ENCODE peak calls at places on chromosomes 4 and X, in eight cellular contexts. One of them, this sample, is unnamed.

GRCh38 chr4:8819421-8820177 is 52.0 kb downstream of the HMX1 start:
- DNase-seq in dorsolateral prefrontal cortex: no peak
- DNase-seq in hepatocyte: no peak
- DNase-seq in psoas muscle: no peak
- DNase-seq in fibroblast of lung: no peak
- DNase-seq in CD4-positive, CD25-positive, alpha-beta regulatory T cell: no peak
- DNase-seq in CD8-positive, alpha-beta memory T cell: no peak
- DNase-seq in heart left ventricle: no peak
- DNase-seq in this sample: no peak

GRCh38 chr4:76200771-76201224 is 12.8 kb downstream of the SCARB2 start:
- DNase-seq in psoas muscle: peak
- DNase-seq in dorsolateral prefrontal cortex: no peak
- DNase-seq in CD4-positive, CD25-positive, alpha-beta regulatory T cell: no peak
- DNase-seq in heart left ventricle: no peak
- DNase-seq in fibroblast of lung: no peak
- DNase-seq in hepatocyte: peak
- DNase-seq in CD8-positive, alpha-beta memory T cell: no peak
- DNase-seq in this sample: no peak

GRCh38 chr4:38509551-38509950 is 154.4 kb upstream of the KLF3 start:
- DNase-seq in hepatocyte: no peak
- DNase-seq in psoas muscle: no peak
- DNase-seq in fibroblast of lung: no peak
- DNase-seq in dorsolateral prefrontal cortex: no peak
- DNase-seq in CD8-positive, alpha-beta memory T cell: peak
- DNase-seq in CD4-positive, CD25-positive, alpha-beta regulatory T cell: no peak
- DNase-seq in heart left ventricle: no peak
- DNase-seq in this sample: peak

GRCh38 chr4:98447648-98448047 is 186.5 kb downstream of the RAP1GDS1 start:
- DNase-seq in CD8-positive, alpha-beta memory T cell: peak
- DNase-seq in CD4-positive, CD25-positive, alpha-beta regulatory T cell: no peak
- DNase-seq in dorsolateral prefrontal cortex: no peak
- DNase-seq in hepatocyte: no peak
- DNase-seq in heart left ventricle: no peak
- DNase-seq in fibroblast of lung: no peak
- DNase-seq in psoas muscle: no peak
- DNase-seq in this sample: no peak

GRCh38 chr4:184274288-184274951 is 56.7 kb upstream of the ENPP6 start:
- DNase-seq in hepatocyte: no peak
- DNase-seq in CD8-positive, alpha-beta memory T cell: no peak
- DNase-seq in fibroblast of lung: peak
- DNase-seq in heart left ventricle: no peak
- DNase-seq in CD4-positive, CD25-positive, alpha-beta regulatory T cell: no peak
- DNase-seq in dorsolateral prefrontal cortex: no peak
- DNase-seq in psoas muscle: no peak
- DNase-seq in this sample: no peak

GRCh38 chrX:23118890-23119527 is 119.2 kb downstream of the DDX53 start:
- DNase-seq in psoas muscle: no peak
- DNase-seq in fibroblast of lung: peak
- DNase-seq in CD8-positive, alpha-beta memory T cell: no peak
- DNase-seq in hepatocyte: no peak
- DNase-seq in heart left ventricle: no peak
- DNase-seq in dorsolateral prefrontal cortex: no peak
- DNase-seq in CD4-positive, CD25-positive, alpha-beta regulatory T cell: no peak
- DNase-seq in this sample: no peak

GRCh38 chrX:110086162-110086915 is 83.4 kb downstream of the TMEM164 start:
- DNase-seq in psoas muscle: no peak
- DNase-seq in heart left ventricle: no peak
- DNase-seq in dorsolateral prefrontal cortex: no peak
- DNase-seq in CD4-positive, CD25-positive, alpha-beta regulatory T cell: no peak
- DNase-seq in CD8-positive, alpha-beta memory T cell: no peak
- DNase-seq in fibroblast of lung: peak
- DNase-seq in hepatocyte: no peak
- DNase-seq in this sample: no peak

GRCh38 chrX:117196481-117196880 is 733.7 kb upstream of the CT83 start:
- DNase-seq in dorsolateral prefrontal cortex: no peak
- DNase-seq in fibroblast of lung: no peak
- DNase-seq in psoas muscle: no peak
- DNase-seq in hepatocyte: no peak
- DNase-seq in heart left ventricle: no peak
- DNase-seq in CD8-positive, alpha-beta memory T cell: no peak
- DNase-seq in CD4-positive, CD25-positive, alpha-beta regulatory T cell: no peak
- DNase-seq in this sample: no peak

DNA sequence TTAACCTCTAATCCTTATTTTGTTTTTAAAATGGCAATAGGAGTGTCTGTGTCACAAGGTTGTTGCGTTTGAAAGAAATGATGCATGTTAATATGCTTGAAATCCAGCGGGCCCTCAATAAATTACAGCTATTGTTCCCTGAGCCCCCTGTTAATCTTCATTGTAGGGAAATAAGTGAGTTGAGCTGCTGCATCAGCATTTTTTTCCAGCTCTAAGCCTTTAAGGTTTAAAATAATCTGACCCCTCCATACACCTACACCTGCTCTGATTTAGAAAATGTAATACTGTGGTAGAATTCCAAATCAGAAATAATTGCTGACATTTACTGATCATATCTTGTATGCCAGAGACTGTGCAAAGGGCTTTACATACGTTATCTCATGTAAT is 2.6 kb upstream of the MSMO1 start:
- DNase-seq in fibroblast of lung: no peak
- DNase-seq in CD8-positive, alpha-beta memory T cell: no peak
- DNase-seq in CD4-positive, CD25-positive, alpha-beta regulatory T cell: no peak
- DNase-seq in heart left ventricle: no peak
- DNase-seq in psoas muscle: no peak
- DNase-seq in dorsolateral prefrontal cortex: no peak
- DNase-seq in hepatocyte: no peak
- DNase-seq in this sample: no peak
- H3K27ac ChIP-seq in fibroblast of lung: no peak
- H3K27ac ChIP-seq in CD8-positive, alpha-beta memory T cell: no peak
- H3K27ac ChIP-seq in CD4-positive, CD25-positive, alpha-beta regulatory T cell: no peak
- H3K27ac ChIP-seq in heart left ventricle: no peak
- H3K27ac ChIP-seq in psoas muscle: no peak
- H3K27ac ChIP-seq in dorsolateral prefrontal cortex: no peak
- H3K27ac ChIP-seq in hepatocyte: peak
- H3K27ac ChIP-seq in this sample: no peak

GRCh38 chr4:159150380-159150779 is 47.5 kb downstream of the RAPGEF2 start:
- DNase-seq in CD8-positive, alpha-beta memory T cell: no peak
- DNase-seq in heart left ventricle: no peak
- DNase-seq in psoas muscle: no peak
- DNase-seq in fibroblast of lung: no peak
- DNase-seq in hepatocyte: no peak
- DNase-seq in dorsolateral prefrontal cortex: no peak
- DNase-seq in CD4-positive, CD25-positive, alpha-beta regulatory T cell: no peak
- DNase-seq in this sample: no peak

GRCh38 chr4:159153669-159154068 is 50.8 kb downstream of the RAPGEF2 start:
- DNase-seq in psoas muscle: no peak
- DNase-seq in hepatocyte: no peak
- DNase-seq in CD8-positive, alpha-beta memory T cell: no peak
- DNase-seq in heart left ventricle: no peak
- DNase-seq in CD4-positive, CD25-positive, alpha-beta regulatory T cell: no peak
- DNase-seq in dorsolateral prefrontal cortex: no peak
- DNase-seq in fibroblast of lung: no peak
- DNase-seq in this sample: no peak

GRCh38 chr4:159151701-159152100 is 48.8 kb downstream of the RAPGEF2 start:
- DNase-seq in psoas muscle: no peak
- DNase-seq in hepatocyte: no peak
- DNase-seq in CD4-positive, CD25-positive, alpha-beta regulatory T cell: no peak
- DNase-seq in dorsolateral prefrontal cortex: no peak
- DNase-seq in fibroblast of lung: no peak
- DNase-seq in CD8-positive, alpha-beta memory T cell: no peak
- DNase-seq in heart left ventricle: no peak
- DNase-seq in this sample: no peak

GRCh38 chr4:159155119-159155518 is 52.2 kb downstream of the RAPGEF2 start:
- DNase-seq in hepatocyte: no peak
- DNase-seq in CD8-positive, alpha-beta memory T cell: no peak
- DNase-seq in fibroblast of lung: no peak
- DNase-seq in heart left ventricle: no peak
- DNase-seq in dorsolateral prefrontal cortex: no peak
- DNase-seq in CD4-positive, CD25-positive, alpha-beta regulatory T cell: no peak
- DNase-seq in psoas muscle: no peak
- DNase-seq in this sample: no peak

GRCh38 chr4:159150838-159151390 is 48.0 kb downstream of the RAPGEF2 start:
- DNase-seq in dorsolateral prefrontal cortex: no peak
- DNase-seq in heart left ventricle: no peak
- DNase-seq in CD4-positive, CD25-positive, alpha-beta regulatory T cell: no peak
- DNase-seq in CD8-positive, alpha-beta memory T cell: no peak
- DNase-seq in hepatocyte: no peak
- DNase-seq in psoas muscle: no peak
- DNase-seq in fibroblast of lung: no peak
- DNase-seq in this sample: no peak
- H3K4me3 ChIP-seq in dorsolateral prefrontal cortex: no peak
- H3K4me3 ChIP-seq in heart left ventricle: no peak
- H3K4me3 ChIP-seq in CD4-positive, CD25-positive, alpha-beta regulatory T cell: no peak
- H3K4me3 ChIP-seq in CD8-positive, alpha-beta memory T cell: no peak
- H3K4me3 ChIP-seq in hepatocyte: no peak
- H3K4me3 ChIP-seq in psoas muscle: no peak
- H3K4me3 ChIP-seq in fibroblast of lung: no peak
- H3K4me3 ChIP-seq in this sample: no peak

DNA sequence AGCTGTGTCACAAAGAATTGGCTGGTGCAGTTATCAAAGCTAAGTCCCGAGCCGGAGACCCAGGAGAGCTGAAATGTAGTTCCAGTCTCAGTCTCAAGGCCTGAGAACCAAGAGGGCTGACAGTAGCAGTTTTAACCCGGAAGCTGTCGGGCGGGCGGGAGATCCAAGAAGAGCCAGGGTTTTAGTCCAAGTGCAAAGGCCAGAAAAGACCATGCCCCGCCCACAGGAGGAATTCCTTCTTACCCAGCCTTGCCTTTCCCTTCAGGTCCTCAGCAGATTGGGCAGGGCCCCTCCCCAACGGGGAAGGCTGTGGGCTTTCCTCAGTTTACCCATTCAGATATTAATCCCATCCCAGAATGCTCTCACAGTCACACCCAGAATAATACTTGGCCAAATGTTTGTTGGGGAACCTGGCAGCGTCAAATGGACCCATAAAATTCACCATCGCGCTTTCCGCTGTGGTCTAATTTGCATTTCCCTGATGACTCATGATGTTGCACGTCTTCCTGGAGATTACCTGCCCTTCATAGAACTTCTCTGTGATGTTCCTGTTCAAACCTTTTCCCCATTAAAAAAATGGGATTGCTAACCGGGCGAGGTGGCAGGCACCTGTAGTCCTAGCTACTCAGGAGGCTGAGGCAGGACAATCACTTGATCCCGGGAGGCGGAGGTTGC is 16.2 kb downstream of the MAEA start:
- DNase-seq in psoas muscle: no peak
- DNase-seq in fibroblast of lung: no peak
- DNase-seq in CD4-positive, CD25-positive, alpha-beta regulatory T cell: no peak
- DNase-seq in CD8-positive, alpha-beta memory T cell: no peak
- DNase-seq in dorsolateral prefrontal cortex: no peak
- DNase-seq in hepatocyte: no peak
- DNase-seq in heart left ventricle: peak
- DNase-seq in this sample: no peak
- H3K27ac ChIP-seq in psoas muscle: no peak
- H3K27ac ChIP-seq in fibroblast of lung: no peak
- H3K27ac ChIP-seq in CD4-positive, CD25-positive, alpha-beta regulatory T cell: peak
- H3K27ac ChIP-seq in CD8-positive, alpha-beta memory T cell: no peak
- H3K27ac ChIP-seq in dorsolateral prefrontal cortex: no peak
- H3K27ac ChIP-seq in hepatocyte: peak
- H3K27ac ChIP-seq in heart left ventricle: no peak
- H3K27ac ChIP-seq in this sample: no peak

GRCh38 chrX:41473936-41474725 is 27.0 kb downstream of the NYX start:
- DNase-seq in heart left ventricle: no peak
- DNase-seq in hepatocyte: no peak
- DNase-seq in psoas muscle: no peak
- DNase-seq in fibroblast of lung: no peak
- DNase-seq in dorsolateral prefrontal cortex: no peak
- DNase-seq in CD4-positive, CD25-positive, alpha-beta regulatory T cell: no peak
- DNase-seq in CD8-positive, alpha-beta memory T cell: no peak
- DNase-seq in this sample: no peak
- H3K4me3 ChIP-seq in heart left ventricle: no peak
- H3K4me3 ChIP-seq in hepatocyte: no peak
- H3K4me3 ChIP-seq in psoas muscle: no peak
- H3K4me3 ChIP-seq in fibroblast of lung: no peak
- H3K4me3 ChIP-seq in dorsolateral prefrontal cortex: no peak
- H3K4me3 ChIP-seq in CD4-positive, CD25-positive, alpha-beta regulatory T cell: no peak
- H3K4me3 ChIP-seq in CD8-positive, alpha-beta memory T cell: no peak
- H3K4me3 ChIP-seq in this sample: no peak

GRCh38 chrX:108439961-108440696 is 491 bp downstream of the COL4A5 start:
- DNase-seq in CD4-positive, CD25-positive, alpha-beta regulatory T cell: no peak
- DNase-seq in fibroblast of lung: peak
- DNase-seq in dorsolateral prefrontal cortex: no peak
- DNase-seq in heart left ventricle: no peak
- DNase-seq in psoas muscle: no peak
- DNase-seq in CD8-positive, alpha-beta memory T cell: no peak
- DNase-seq in hepatocyte: peak
- DNase-seq in this sample: no peak

GRCh38 chrX:108435261-108435660 is 3.0 kb downstream of the COL4A6 start:
- DNase-seq in dorsolateral prefrontal cortex: no peak
- DNase-seq in fibroblast of lung: no peak
- DNase-seq in CD8-positive, alpha-beta memory T cell: no peak
- DNase-seq in CD4-positive, CD25-positive, alpha-beta regulatory T cell: no peak
- DNase-seq in heart left ventricle: no peak
- DNase-seq in hepatocyte: no peak
- DNase-seq in psoas muscle: no peak
- DNase-seq in this sample: no peak

GRCh38 chrX:108439434-108439883 is at the start of gene COL4A5:
- DNase-seq in dorsolateral prefrontal cortex: no peak
- DNase-seq in heart left ventricle: peak
- DNase-seq in psoas muscle: peak
- DNase-seq in CD4-positive, CD25-positive, alpha-beta regulatory T cell: no peak
- DNase-seq in fibroblast of lung: peak
- DNase-seq in hepatocyte: peak
- DNase-seq in CD8-positive, alpha-beta memory T cell: no peak
- DNase-seq in this sample: no peak

GRCh38 chrX:108437354-108437753 is 868 bp downstream of the COL4A6 start:
- DNase-seq in psoas muscle: no peak
- DNase-seq in hepatocyte: no peak
- DNase-seq in heart left ventricle: no peak
- DNase-seq in CD4-positive, CD25-positive, alpha-beta regulatory T cell: no peak
- DNase-seq in CD8-positive, alpha-beta memory T cell: no peak
- DNase-seq in fibroblast of lung: no peak
- DNase-seq in dorsolateral prefrontal cortex: no peak
- DNase-seq in this sample: no peak

GRCh38 chrX:108437789-108438623 is at the start of gene COL4A6:
- DNase-seq in CD8-positive, alpha-beta memory T cell: no peak
- DNase-seq in CD4-positive, CD25-positive, alpha-beta regulatory T cell: no peak
- DNase-seq in fibroblast of lung: no peak
- DNase-seq in hepatocyte: peak
- DNase-seq in heart left ventricle: peak
- DNase-seq in dorsolateral prefrontal cortex: no peak
- DNase-seq in psoas muscle: no peak
- DNase-seq in this sample: no peak
- H3K27ac ChIP-seq in CD8-positive, alpha-beta memory T cell: no peak
- H3K27ac ChIP-seq in CD4-positive, CD25-positive, alpha-beta regulatory T cell: no peak
- H3K27ac ChIP-seq in fibroblast of lung: no peak
- H3K27ac ChIP-seq in hepatocyte: peak
- H3K27ac ChIP-seq in heart left ventricle: no peak
- H3K27ac ChIP-seq in dorsolateral prefrontal cortex: no peak
- H3K27ac ChIP-seq in psoas muscle: peak
- H3K27ac ChIP-seq in this sample: no peak

GRCh38 chrX:150507251-150507856 is 61.1 kb upstream of the MTM1 start:
- DNase-seq in CD8-positive, alpha-beta memory T cell: no peak
- DNase-seq in dorsolateral prefrontal cortex: no peak
- DNase-seq in CD4-positive, CD25-positive, alpha-beta regulatory T cell: no peak
- DNase-seq in psoas muscle: no peak
- DNase-seq in heart left ventricle: peak
- DNase-seq in hepatocyte: no peak
- DNase-seq in fibroblast of lung: peak
- DNase-seq in this sample: no peak
- H3K4me3 ChIP-seq in CD8-positive, alpha-beta memory T cell: no peak
- H3K4me3 ChIP-seq in dorsolateral prefrontal cortex: no peak
- H3K4me3 ChIP-seq in CD4-positive, CD25-positive, alpha-beta regulatory T cell: no peak
- H3K4me3 ChIP-seq in psoas muscle: no peak
- H3K4me3 ChIP-seq in heart left ventricle: no peak
- H3K4me3 ChIP-seq in hepatocyte: no peak
- H3K4me3 ChIP-seq in fibroblast of lung: no peak
- H3K4me3 ChIP-seq in this sample: no peak